ENCODE peak calls at places on chromosomes 12 and 14, in six cellular contexts. N, A, T, F, I and X are unnamed samples.

GRCh38 chr12:55720071-55720564 is at the start of gene RDH5:
- DNase-seq in T (peak; percentile 79), I (no peak), F (no peak), A (no peak), N (no peak), X (peak; percentile 83)

GRCh38 chr14:86652512-86652911 is 1122.6 kb downstream of the FLRT2 start:
- DNase-seq in N (no peak), F (no peak), A (no peak), I (no peak), T (no peak), X (no peak)

GRCh38 chr12:90628213-90628612 is 326.8 kb downstream of the CCER1 start:
- DNase-seq in A (no peak), T (no peak), F (no peak), N (no peak), I (no peak), X (no peak)

GRCh38 chr14:58792421-58792820 is 154.7 kb downstream of the DACT1 start:
- DNase-seq in T (peak; percentile 66), F (no peak), N (no peak), I (no peak), A (no peak), X (no peak)

GRCh38 chr12:47017901-47018479 is 61.4 kb upstream of the PCED1B start:
- DNase-seq in A (no peak), T (no peak), N (no peak), I (no peak), F (no peak), X (no peak)

GRCh38 chr12:99043319-99043914 is 398.3 kb downstream of the APAF1 start:
- DNase-seq in F (peak; percentile 2), T (peak; percentile 71), I (peak; percentile 23), A (no peak), N (no peak), X (peak; percentile 25)

GRCh38 chr12:71768900-71769299 is 14.2 kb downstream of the RAB21 start:
- DNase-seq in A (no peak), T (no peak), I (no peak), N (no peak), F (no peak), X (no peak)

GRCh38 chr12:104457746-104458644 is 1.2 kb downstream of the CHST11 start:
- DNase-seq in F (no peak), N (peak; percentile 37), I (no peak), T (no peak), A (no peak), X (no peak)

GRCh38 chr12:88247241-88247643 is 105.1 kb downstream of the TMTC3 start:
- DNase-seq in F (no peak), I (peak; percentile 82), A (no peak), N (no peak), T (peak; percentile 88), X (peak; percentile 45)

GRCh38 chr12:5656836-5657235 is 224.9 kb downstream of the NTF3 start:
- DNase-seq in I (no peak), N (no peak), T (no peak), A (no peak), F (no peak), X (no peak)

GRCh38 chr12:53766881-53767280 is 15.1 kb upstream of the CISTR start:
- DNase-seq in I (no peak), A (no peak), N (no peak), F (no peak), T (no peak), X (no peak)

GRCh38 chr14:61420326-61420725 is 98.9 kb downstream of the PRKCH start:
- DNase-seq in I (no peak), A (no peak), F (no peak), N (no peak), T (no peak), X (no peak)

GRCh38 chr12:15163001-15163400 is 58.2 kb downstream of the RERG start:
- DNase-seq in F (no peak), A (no peak), N (no peak), T (no peak), I (no peak), X (no peak)

GRCh38 chr14:48744202-48744601 is 842.0 kb downstream of the RPS29 start:
- DNase-seq in T (no peak), F (no peak), I (no peak), A (no peak), N (no peak), X (no peak)

GRCh38 chr12:1949771-1950470 is 31.5 kb upstream of the CACNA2D4 start:
- DNase-seq in I (no peak), A (no peak), F (no peak), T (no peak), N (no peak), X (no peak)

GRCh38 chr12:106897082-106897481 is 58.6 kb upstream of the TMEM263 start:
- DNase-seq in T (peak; percentile 44), I (no peak), A (no peak), F (no peak), N (no peak), X (no peak)

GRCh38 chr14:93234798-93235197 is 27.7 kb downstream of the UBR7 start:
- DNase-seq in N (no peak), F (no peak), T (peak; percentile 50), A (no peak), I (peak; percentile 31), X (no peak)

GRCh38 chr14:68796418-68797101 is 3.7 kb upstream of the ZFP36L1 start:
- DNase-seq in A (peak; percentile 23), F (no peak), N (no peak), T (peak; percentile 58), I (no peak), X (no peak)

GRCh38 chr14:104894331-104895206 is 29.5 kb downstream of the CEP170B start:
- DNase-seq in A (no peak), N (no peak), I (no peak), T (no peak), F (no peak), X (no peak)

GRCh38 chr12:94458882-94459772 is 540 bp downstream of the CEP83 start:
- DNase-seq in A (no peak), F (no peak), T (peak; percentile 54), I (no peak), N (no peak), X (no peak)

GRCh38 chr12:132356686-132357622 is 27.6 kb upstream of the GALNT9 start:
- DNase-seq in T (peak; percentile 50), F (no peak), I (peak; percentile 19), A (peak; percentile 29), N (no peak), X (no peak)

GRCh38 chr14:69928111-69928523 is 48.9 kb downstream of the SMOC1 start:
- DNase-seq in T (peak; percentile 64), I (no peak), N (no peak), A (no peak), F (no peak), X (no peak)

GRCh38 chr12:106112094-106112822 is 26.5 kb downstream of the NUAK1 start:
- DNase-seq in F (no peak), T (no peak), I (no peak), A (peak; percentile 80), N (no peak), X (no peak)

GRCh38 chr12:115570271-115570777 is 707.2 kb downstream of the MED13L start:
- DNase-seq in F (no peak), A (no peak), N (no peak), I (no peak), T (peak; percentile 18), X (no peak)

GRCh38 chr14:102486513-102487203 is 22.9 kb downstream of the ANKRD9 start:
- DNase-seq in T (no peak), F (no peak), I (no peak), A (no peak), N (no peak), X (no peak)
- TF ChIP-seq CTCF in T (no peak), F (no peak), I (no peak), A (no peak), N (no peak), X (no peak)

GRCh38 chr14:100022772-100023451 is 42.3 kb upstream of the EVL start:
- DNase-seq in A (peak; percentile 24), F (no peak), I (peak; percentile 64), N (no peak), T (peak; percentile 59), X (no peak)

GRCh38 chr14:100020623-100021022 is 44.6 kb upstream of the EVL start:
- DNase-seq in N (no peak), T (no peak), A (no peak), I (no peak), F (no peak), X (no peak)

GRCh38 chr14:100028990-100029677 is 36.1 kb upstream of the EVL start:
- DNase-seq in A (no peak), N (no peak), I (no peak), F (no peak), T (no peak), X (no peak)

GRCh38 chr14:100027771-100028490 is 37.3 kb upstream of the EVL start:
- DNase-seq in A (no peak), N (no peak), I (no peak), T (no peak), F (no peak), X (no peak)

GRCh38 chr14:100025111-100025510 is 40.1 kb upstream of the EVL start:
- DNase-seq in I (no peak), N (no peak), T (peak; percentile 49), A (no peak), F (no peak), X (no peak)
- TF ChIP-seq CTCF in I (peak; percentile 55), N (no peak), T (peak; percentile 55), A (no peak), F (no peak), X (peak; percentile 34)

DNA sequence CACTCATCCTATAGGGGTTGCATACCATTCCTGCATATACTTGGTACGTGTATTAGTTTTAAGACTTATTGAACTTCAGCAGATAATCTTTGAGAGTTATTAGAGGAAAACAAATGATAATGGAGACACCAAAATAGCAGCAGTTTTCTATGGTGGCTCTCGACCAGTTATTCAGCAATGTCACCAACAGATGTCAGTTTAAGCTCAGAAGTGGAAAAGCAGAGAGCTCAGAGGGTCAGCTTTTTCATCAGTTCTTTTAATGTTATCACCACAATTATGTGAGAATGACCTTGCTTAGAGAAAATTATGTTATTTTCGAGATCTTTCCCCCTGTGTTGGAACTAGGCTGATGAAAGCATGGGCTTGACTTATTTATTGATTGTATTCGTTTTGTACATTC is 32.0 kb downstream of the PTPN11 start:
- DNase-seq in N (no peak), F (no peak), I (no peak), A (no peak), T (no peak), X (no peak)
- TF ChIP-seq CTCF in N (no peak), F (no peak), I (no peak), A (no peak), T (no peak), X (no peak)

GRCh38 chr12:109930028-109930800 is 30.1 kb downstream of the TCHP start:
- DNase-seq in T (peak; percentile 34), A (no peak), I (no peak), N (no peak), F (no peak), X (no peak)

GRCh38 chr12:109937371-109937770 is 37.3 kb downstream of the TCHP start:
- DNase-seq in F (no peak), I (no peak), T (no peak), A (no peak), N (no peak), X (no peak)

GRCh38 chr12:109932878-109933503 is 32.9 kb downstream of the TCHP start:
- DNase-seq in F (no peak), T (peak; percentile 72), A (no peak), I (no peak), N (no peak), X (no peak)

GRCh38 chr12:109931143-109931542 is 31.1 kb downstream of the TCHP start:
- DNase-seq in T (no peak), I (no peak), F (no peak), N (no peak), A (no peak), X (no peak)

GRCh38 chr12:109934026-109934425 is 34.0 kb downstream of the TCHP start:
- DNase-seq in T (peak; percentile 43), I (no peak), A (no peak), F (no peak), N (no peak), X (no peak)
- TF ChIP-seq CTCF in T (peak; percentile 59), I (peak; percentile 64), A (no peak), F (no peak), N (no peak), X (peak; percentile 51)